ENCODE peak calls at places on chromosomes 13 and 19, in four cellular contexts. One of them, this sample, is unnamed.
A peak's percentile ranks its signal among the peaks of the same experiment; 100 is the strongest.

GRCh38 chr19:58353717-58354477 is 605 bp upstream of the A1BG start:
- DNase-seq in colonic mucosa: no peak
- DNase-seq in pancreas: no peak
- DNase-seq in heart left ventricle: no peak
- DNase-seq in this sample: no peak

GRCh38 chr19:55624109-55625003 is at the start of gene ZNF784:
- DNase-seq in heart left ventricle: peak; percentile 94
- DNase-seq in colonic mucosa: peak; percentile 92
- DNase-seq in pancreas: peak; percentile 98
- DNase-seq in this sample: peak; percentile 98

GRCh38 chr13:31588331-31588730 is 151.0 kb upstream of the RXFP2 start:
- DNase-seq in pancreas: no peak
- DNase-seq in heart left ventricle: no peak
- DNase-seq in colonic mucosa: peak; percentile 62
- DNase-seq in this sample: peak; percentile 57

GRCh38 chr13:67574320-67575233 is 344.4 kb upstream of the PCDH9 start:
- DNase-seq in pancreas: no peak
- DNase-seq in heart left ventricle: no peak
- DNase-seq in colonic mucosa: no peak
- DNase-seq in this sample: no peak

GRCh38 chr19:30228726-30229523 is 143.3 kb upstream of the ZNF536 start:
- DNase-seq in colonic mucosa: no peak
- DNase-seq in heart left ventricle: no peak
- DNase-seq in pancreas: no peak
- DNase-seq in this sample: no peak

GRCh38 chr13:25980255-25980654 is 71.6 kb downstream of the SHISA2 start:
- DNase-seq in heart left ventricle: no peak
- DNase-seq in pancreas: no peak
- DNase-seq in colonic mucosa: no peak
- DNase-seq in this sample: no peak

GRCh38 chr19:47228168-47228936 is 2.6 kb downstream of the BBC3 start:
- DNase-seq in colonic mucosa: peak; percentile 51
- DNase-seq in pancreas: peak; percentile 80
- DNase-seq in heart left ventricle: peak; percentile 60
- DNase-seq in this sample: no peak

GRCh38 chr19:53196777-53197396 is 3.7 kb upstream of the ZNF665 start:
- DNase-seq in colonic mucosa: peak; percentile 98
- DNase-seq in heart left ventricle: peak; percentile 99
- DNase-seq in pancreas: peak; percentile 99
- DNase-seq in this sample: peak; percentile 99

GRCh38 chr13:111215081-111216047 is 100.3 kb downstream of the ARHGEF7 start:
- DNase-seq in heart left ventricle: no peak
- DNase-seq in pancreas: no peak
- DNase-seq in colonic mucosa: no peak
- DNase-seq in this sample: no peak

GRCh38 chr13:27446986-27447583 is 3.3 kb downstream of the MTIF3 start:
- DNase-seq in heart left ventricle: no peak
- DNase-seq in pancreas: no peak
- DNase-seq in colonic mucosa: no peak
- DNase-seq in this sample: no peak

GRCh38 chr13:48840366-48840765 is 135.3 kb upstream of the FNDC3A start:
- DNase-seq in colonic mucosa: no peak
- DNase-seq in pancreas: no peak
- DNase-seq in heart left ventricle: no peak
- DNase-seq in this sample: peak; percentile 42

GRCh38 chr19:8304841-8305621 is 3.1 kb downstream of the CD320 start:
- DNase-seq in pancreas: peak; percentile 62
- DNase-seq in colonic mucosa: peak; percentile 25
- DNase-seq in heart left ventricle: peak; percentile 6
- DNase-seq in this sample: no peak

GRCh38 chr13:33483471-33483870 is 197.9 kb upstream of the STARD13 start:
- DNase-seq in colonic mucosa: no peak
- DNase-seq in heart left ventricle: no peak
- DNase-seq in pancreas: no peak
- DNase-seq in this sample: no peak

GRCh38 chr13:43364210-43365041 is 341.0 kb downstream of the DNAJC15 start:
- DNase-seq in heart left ventricle: peak; percentile 34
- DNase-seq in pancreas: no peak
- DNase-seq in colonic mucosa: no peak
- DNase-seq in this sample: peak; percentile 82

GRCh38 chr19:58568731-58569130 is 4.4 kb downstream of the MZF1 start:
- DNase-seq in pancreas: no peak
- DNase-seq in colonic mucosa: peak; percentile 16
- DNase-seq in heart left ventricle: no peak
- DNase-seq in this sample: no peak

GRCh38 chr19:38004505-38005223 is 97.7 kb downstream of the SIPA1L3 start:
- DNase-seq in heart left ventricle: peak; percentile 88
- DNase-seq in colonic mucosa: peak; percentile 64
- DNase-seq in pancreas: no peak
- DNase-seq in this sample: peak; percentile 95

GRCh38 chr13:51240178-51240577 is 18.0 kb downstream of the FAM124A start:
- DNase-seq in pancreas: no peak
- DNase-seq in heart left ventricle: no peak
- DNase-seq in colonic mucosa: no peak
- DNase-seq in this sample: no peak
- H3K4me1 ChIP-seq in pancreas: no peaks in the 10 kb centered on the region
- H3K4me1 ChIP-seq in heart left ventricle: peaks cover 8% of the 10 kb centered on the region
- H3K4me1 ChIP-seq in colonic mucosa: no peaks in the 10 kb centered on the region
- H3K4me1 ChIP-seq in this sample: peaks cover 67% of the 10 kb centered on the region

GRCh38 chr19:44848805-44849457 is 2.8 kb downstream of the NECTIN2 start:
- DNase-seq in heart left ventricle: peak; percentile 32
- DNase-seq in pancreas: peak; percentile 62
- DNase-seq in colonic mucosa: no peak
- DNase-seq in this sample: no peak
- H3K4me1 ChIP-seq in heart left ventricle: peaks cover 28% of the 10 kb centered on the region
- H3K4me1 ChIP-seq in pancreas: no peaks in the 10 kb centered on the region
- H3K4me1 ChIP-seq in colonic mucosa: peaks cover 5% of the 10 kb centered on the region
- H3K4me1 ChIP-seq in this sample: peaks cover 44% of the 10 kb centered on the region

DNA sequence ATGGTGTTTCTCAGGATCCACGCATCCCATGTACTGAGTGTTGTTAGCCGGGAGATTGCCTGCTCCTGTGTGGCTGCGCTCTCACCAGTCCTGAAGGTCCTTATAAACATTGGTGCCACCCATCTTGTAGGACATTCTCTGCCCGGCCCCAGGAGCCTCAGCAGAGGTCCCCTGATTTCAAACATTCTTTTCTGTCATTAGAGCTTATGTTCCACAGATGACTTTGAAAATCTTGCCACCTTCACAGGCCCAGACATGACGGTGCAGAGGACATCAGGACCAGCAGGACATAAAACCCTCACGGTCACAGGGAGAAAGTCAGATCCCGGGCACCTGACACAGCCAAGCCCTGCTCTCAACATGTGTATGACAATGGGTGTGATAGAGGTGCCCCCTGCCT is 33.2 kb upstream of the PEPD start:
- DNase-seq in colonic mucosa: no peak
- DNase-seq in pancreas: no peak
- DNase-seq in heart left ventricle: no peak
- DNase-seq in this sample: no peak
- H3K4me1 ChIP-seq in colonic mucosa: no peaks in the 10 kb centered on the region
- H3K4me1 ChIP-seq in pancreas: no peaks in the 10 kb centered on the region
- H3K4me1 ChIP-seq in heart left ventricle: no peaks in the 10 kb centered on the region
- H3K4me1 ChIP-seq in this sample: no peaks in the 10 kb centered on the region

DNA sequence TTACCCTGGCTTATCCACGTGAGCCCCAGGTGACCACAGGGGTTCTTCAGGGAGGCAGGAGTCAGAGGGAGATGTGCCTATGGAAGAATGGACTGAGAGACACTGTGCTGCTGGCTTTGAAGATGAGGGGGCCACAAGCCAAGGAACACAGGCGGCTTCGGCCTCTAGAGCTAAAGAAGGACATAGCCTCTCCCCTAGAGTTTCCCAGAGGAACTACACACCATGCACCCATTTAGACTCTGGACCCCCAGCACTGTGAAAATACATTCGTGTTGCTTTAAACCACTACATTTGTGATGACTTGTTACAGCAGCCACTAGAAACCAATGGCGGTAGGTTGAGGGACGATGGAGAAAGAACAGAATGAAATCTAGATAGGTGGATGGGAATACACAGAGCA is 13.7 kb upstream of the ATF5 start:
- DNase-seq in heart left ventricle: no peak
- DNase-seq in colonic mucosa: no peak
- DNase-seq in pancreas: no peak
- DNase-seq in this sample: no peak
- H3K4me1 ChIP-seq in heart left ventricle: no peaks in the 10 kb centered on the region
- H3K4me1 ChIP-seq in colonic mucosa: no peaks in the 10 kb centered on the region
- H3K4me1 ChIP-seq in pancreas: no peaks in the 10 kb centered on the region
- H3K4me1 ChIP-seq in this sample: peaks cover 26% of the 10 kb centered on the region

GRCh38 chr13:114146173-114146572 is 13.8 kb upstream of the RASA3 start:
- DNase-seq in pancreas: no peak
- DNase-seq in heart left ventricle: peak; percentile 2
- DNase-seq in colonic mucosa: no peak
- DNase-seq in this sample: no peak

GRCh38 chr13:114149774-114150740 is 17.6 kb upstream of the RASA3 start:
- DNase-seq in colonic mucosa: no peak
- DNase-seq in heart left ventricle: no peak
- DNase-seq in pancreas: peak; percentile 59
- DNase-seq in this sample: no peak

GRCh38 chr13:114147803-114148520 is 15.5 kb upstream of the RASA3 start:
- DNase-seq in pancreas: peak; percentile 44
- DNase-seq in heart left ventricle: peak; percentile 4
- DNase-seq in colonic mucosa: no peak
- DNase-seq in this sample: no peak

GRCh38 chr13:114146629-114147028 is 14.2 kb upstream of the RASA3 start:
- DNase-seq in pancreas: peak; percentile 45
- DNase-seq in heart left ventricle: peak; percentile 4
- DNase-seq in colonic mucosa: no peak
- DNase-seq in this sample: no peak

DNA sequence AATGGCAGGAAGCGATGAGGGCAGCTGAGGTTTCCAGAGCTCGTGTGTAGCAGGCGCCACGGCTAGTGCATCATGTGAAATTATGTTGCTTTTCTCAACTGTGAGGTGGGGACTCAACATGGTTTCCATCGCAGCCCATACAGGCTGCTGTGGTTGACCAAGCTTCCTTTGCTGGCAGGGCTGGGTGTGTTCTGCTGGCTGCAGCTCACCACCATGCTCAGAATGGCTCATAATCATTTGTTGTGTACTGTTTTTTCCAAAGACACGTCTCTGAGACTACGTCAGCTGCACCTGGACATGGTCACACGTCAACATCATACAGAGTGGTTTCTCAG is 16.1 kb upstream of the RASA3 start:
- DNase-seq in heart left ventricle: peak; percentile 8
- DNase-seq in colonic mucosa: peak; percentile 35
- DNase-seq in pancreas: peak; percentile 74
- DNase-seq in this sample: no peak
- H3K4me1 ChIP-seq in heart left ventricle: no peaks in the 10 kb centered on the region
- H3K4me1 ChIP-seq in colonic mucosa: no peaks in the 10 kb centered on the region
- H3K4me1 ChIP-seq in pancreas: peaks cover 24% of the 10 kb centered on the region
- H3K4me1 ChIP-seq in this sample: peaks cover 8% of the 10 kb centered on the region

GRCh38 chr13:24271231-24271610 is 38.2 kb upstream of the C1QTNF9 start:
- DNase-seq in heart left ventricle: no peak
- DNase-seq in pancreas: no peak
- DNase-seq in colonic mucosa: no peak
- DNase-seq in this sample: no peak

GRCh38 chr13:24271611-24272451 is 37.5 kb upstream of the C1QTNF9 start:
- DNase-seq in pancreas: peak; percentile 93
- DNase-seq in colonic mucosa: peak; percentile 78
- DNase-seq in heart left ventricle: peak; percentile 81
- DNase-seq in this sample: peak; percentile 92

GRCh38 chr13:24273926-24274325 is 35.5 kb upstream of the C1QTNF9 start:
- DNase-seq in heart left ventricle: no peak
- DNase-seq in colonic mucosa: no peak
- DNase-seq in pancreas: no peak
- DNase-seq in this sample: no peak

GRCh38 chr13:24274452-24274971 is 34.9 kb upstream of the C1QTNF9 start:
- DNase-seq in colonic mucosa: no peak
- DNase-seq in heart left ventricle: no peak
- DNase-seq in pancreas: no peak
- DNase-seq in this sample: no peak

GRCh38 chr13:24272452-24273161 is 36.8 kb upstream of the C1QTNF9 start:
- DNase-seq in heart left ventricle: no peak
- DNase-seq in pancreas: peak; percentile 64
- DNase-seq in colonic mucosa: peak; percentile 42
- DNase-seq in this sample: peak; percentile 42
- H3K4me1 ChIP-seq in heart left ventricle: peaks cover 24% of the 10 kb centered on the region
- H3K4me1 ChIP-seq in pancreas: peaks cover 19% of the 10 kb centered on the region
- H3K4me1 ChIP-seq in colonic mucosa: peaks cover 18% of the 10 kb centered on the region
- H3K4me1 ChIP-seq in this sample: peaks cover 44% of the 10 kb centered on the region

GRCh38 chr13:106491928-106492327 is 43.5 kb downstream of the EFNB2 start:
- DNase-seq in pancreas: no peak
- DNase-seq in heart left ventricle: no peak
- DNase-seq in colonic mucosa: no peak
- DNase-seq in this sample: no peak
- H3K4me1 ChIP-seq in pancreas: no peaks in the 10 kb centered on the region
- H3K4me1 ChIP-seq in heart left ventricle: no peaks in the 10 kb centered on the region
- H3K4me1 ChIP-seq in colonic mucosa: no peaks in the 10 kb centered on the region
- H3K4me1 ChIP-seq in this sample: peaks cover 33% of the 10 kb centered on the region

GRCh38 chr13:72839831-72840426 is 58.0 kb downstream of the PIBF1 start:
- DNase-seq in pancreas: no peak
- DNase-seq in colonic mucosa: peak; percentile 78
- DNase-seq in heart left ventricle: no peak
- DNase-seq in this sample: no peak

GRCh38 chr13:72842991-72843390 is 61.1 kb downstream of the PIBF1 start:
- DNase-seq in pancreas: no peak
- DNase-seq in colonic mucosa: no peak
- DNase-seq in heart left ventricle: no peak
- DNase-seq in this sample: no peak
- H3K4me1 ChIP-seq in pancreas: no peaks in the 10 kb centered on the region
- H3K4me1 ChIP-seq in colonic mucosa: no peaks in the 10 kb centered on the region
- H3K4me1 ChIP-seq in heart left ventricle: no peaks in the 10 kb centered on the region
- H3K4me1 ChIP-seq in this sample: no peaks in the 10 kb centered on the region

This sample was measured in esophagus muscularis mucosa.